ENCODE peak calls at places on chromosomes 7 and 10, in four cellular contexts. C is CD8-positive, alpha-beta T cell; G is IMR-90; N is left ventricle myocardium inferior. A is an unnamed sample.

GRCh38 chr7:100162874-100163533 is 4.5 kb upstream of the TRAPPC14 start:
- DNase-seq in C (no peak), G (no peak), N (no peak), A (no peak)

GRCh38 chr7:91239171-91239604 is 25.0 kb upstream of the FZD1 start:
- DNase-seq in C (no peak), G (peak; percentile 84), N (no peak), A (no peak)

GRCh38 chr7:157875230-157876179 is 538.7 kb downstream of the DNAJB6 start:
- DNase-seq in C (peak; percentile 55), G (no peak), N (no peak), A (no peak)

GRCh38 chr7:154795014-154795413 is 207.9 kb downstream of the PAXIP1 start:
- DNase-seq in C (no peak), G (no peak), N (no peak), A (no peak)

GRCh38 chr10:18918545-18918944 is 130.1 kb upstream of the MALRD1 start:
- DNase-seq in C (no peak), G (peak; percentile 98), N (no peak), A (no peak)

GRCh38 chr10:27659786-27660185 is 85.8 kb downstream of the MKX start:
- DNase-seq in C (no peak), G (no peak), N (no peak), A (no peak)

GRCh38 chr10:32298066-32298812 is 48.7 kb downstream of the EPC1 start:
- DNase-seq in C (no peak), G (peak; percentile 93), N (no peak), A (no peak)

GRCh38 chr7:30019387-30019786 is 7.1 kb downstream of the FKBP14 start:
- DNase-seq in C (no peak), G (no peak), N (no peak), A (no peak)

GRCh38 chr7:100190059-100190711 is 12.5 kb downstream of the STAG3 start:
- DNase-seq in C (no peak), G (peak; percentile 62), N (no peak), A (no peak)

GRCh38 chr7:74619235-74619860 is 38.2 kb upstream of the GTF2I start:
- DNase-seq in C (no peak), G (no peak), N (no peak), A (no peak)

GRCh38 chr7:77569514-77570232 is 32.6 kb downstream of the PTPN12 start:
- DNase-seq in C (no peak), G (peak; percentile 44), N (no peak), A (no peak)

GRCh38 chr7:155306677-155307470 is 9.2 kb downstream of the INSIG1 start:
- DNase-seq in C (no peak), G (no peak), N (no peak), A (no peak)

GRCh38 chr10:86599729-86600128 is 54.6 kb upstream of the OPN4 start:
- DNase-seq in C (no peak), G (no peak), N (no peak), A (no peak)

GRCh38 chr7:141697211-141697871 is 4.6 kb downstream of the DENND11 start:
- DNase-seq in C (no peak), G (peak; percentile 74), N (no peak), A (no peak)

GRCh38 chr10:72254891-72255568 is 18.7 kb upstream of the DDIT4 start:
- DNase-seq in C (peak; percentile 38), G (peak; percentile 57), N (peak; percentile 94), A (no peak)

GRCh38 chr7:77415822-77416620 is at the start of gene GSAP:
- DNase-seq in C (peak; percentile 53), G (no peak), N (peak; percentile 71), A (peak; percentile 17)

GRCh38 chr7:51457079-51457478 is 140.5 kb upstream of the COBL start:
- DNase-seq in C (no peak), G (no peak), N (no peak), A (no peak)

GRCh38 chr7:24715661-24716479 is 41.4 kb downstream of the GSDME start:
- DNase-seq in C (no peak), G (peak; percentile 66), N (no peak), A (no peak)

GRCh38 chr7:70833726-70834125 is 298.2 kb upstream of the GALNT17 start:
- DNase-seq in C (no peak), G (peak; percentile 69), N (no peak), A (no peak)

GRCh38 chr10:52639652-52640051 is 132.9 kb downstream of the MBL2 start:
- DNase-seq in C (no peak), G (no peak), N (no peak), A (no peak)
- H3K36me3 ChIP-seq in C (no peaks in the 10 kb centered on the region), G (no peaks in the 10 kb centered on the region), N (no peaks in the 10 kb centered on the region), A (no peaks in the 10 kb centered on the region)

DNA sequence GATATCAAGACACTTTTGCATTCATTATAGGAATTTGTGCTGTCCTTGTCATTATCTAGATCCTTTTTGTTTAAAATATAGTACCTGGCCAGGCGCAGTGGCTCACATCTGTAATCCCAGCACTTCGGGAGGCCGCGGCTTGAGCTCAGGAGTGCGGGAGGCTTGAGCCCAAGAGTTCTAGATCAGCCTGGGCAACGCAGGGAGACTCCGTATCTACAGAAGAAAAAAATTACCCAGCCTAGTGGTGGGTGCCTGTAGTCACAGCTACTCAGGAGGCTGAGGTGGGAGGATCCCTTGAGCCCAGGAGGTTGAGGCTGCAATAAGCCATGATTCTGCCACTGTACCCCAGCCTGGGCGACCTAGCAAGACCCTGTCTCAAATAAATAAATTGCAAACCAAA is 621 bp upstream of the MORN4 start:
- DNase-seq in C (no peak), G (no peak), N (no peak), A (no peak)
- H3K27ac ChIP-seq in C (no peak overlapping the region), G (no peak overlapping the region), N (peak overlapping the region; percentile 83), A (no peak overlapping the region)

GRCh38 chr7:98990356-98990755 is 112.0 kb downstream of the TRRAP start:
- DNase-seq in C (no peak), G (no peak), N (no peak), A (no peak)
- H3K36me3 ChIP-seq in C (peaks cover 32% of the 10 kb centered on the region), G (peaks cover 75% of the 10 kb centered on the region), N (peaks cover 99% of the 10 kb centered on the region), A (peaks cover 98% of the 10 kb centered on the region)

GRCh38 chr10:131169146-131169545 is 142.4 kb downstream of the TCERG1L start:
- DNase-seq in C (no peak), G (no peak), N (no peak), A (no peak)

GRCh38 chr10:131167036-131167860 is 144.3 kb downstream of the TCERG1L start:
- DNase-seq in C (no peak), G (no peak), N (no peak), A (no peak)

GRCh38 chr10:131168238-131168875 is 143.2 kb downstream of the TCERG1L start:
- DNase-seq in C (no peak), G (no peak), N (no peak), A (no peak)

GRCh38 chr10:131165092-131165491 is 146.4 kb downstream of the TCERG1L start:
- DNase-seq in C (no peak), G (no peak), N (no peak), A (no peak)

GRCh38 chr10:131166486-131166885 is 145.0 kb downstream of the TCERG1L start:
- DNase-seq in C (no peak), G (no peak), N (no peak), A (no peak)
- H3K27ac ChIP-seq in C (no peak overlapping the region), G (no peak overlapping the region), N (no peak overlapping the region), A (no peak overlapping the region)

GRCh38 chr10:69387500-69387899 is 29.2 kb downstream of the TACR2 start:
- DNase-seq in C (no peak), G (no peak), N (no peak), A (no peak)
- H3K36me3 ChIP-seq in C (peaks cover 36% of the 10 kb centered on the region), G (peaks cover 35% of the 10 kb centered on the region), N (peaks cover 87% of the 10 kb centered on the region), A (peaks cover 85% of the 10 kb centered on the region)

GRCh38 chr10:12705943-12706342 is 295.6 kb downstream of the CCDC3 start:
- DNase-seq in C (no peak), G (no peak), N (no peak), A (no peak)

GRCh38 chr10:12709516-12709915 is 292.0 kb downstream of the CCDC3 start:
- DNase-seq in C (no peak), G (peak; percentile 71), N (no peak), A (no peak)

GRCh38 chr10:12708921-12709320 is 292.6 kb downstream of the CCDC3 start:
- DNase-seq in C (no peak), G (peak; percentile 56), N (no peak), A (no peak)

GRCh38 chr10:12710157-12710556 is 291.4 kb downstream of the CCDC3 start:
- DNase-seq in C (no peak), G (no peak), N (no peak), A (no peak)

GRCh38 chr10:12707461-12708185 is 293.9 kb downstream of the CCDC3 start:
- DNase-seq in C (no peak), G (peak; percentile 99), N (no peak), A (no peak)
- H3K27ac ChIP-seq in C (no peak overlapping the region), G (peak overlapping the region; percentile 92), N (peak overlapping the region; percentile 72), A (no peak overlapping the region)

A was measured in effector memory CD4-positive, alpha-beta T cell.